ENCODE peak calls at places on chromosomes 4 and X, in four cellular contexts. L is hypothalamus, P is HEK293T, N is A172. Y is an unnamed sample.

GRCh38 chr4:12486995-12487394 is 997.1 kb downstream of the RAB28 start:
- DNase-seq in L (no peak), P (no peak), N (no peak), Y (no peak)

GRCh38 chrX:2487366-2487765 is 13.4 kb downstream of the DHRSX start:
- DNase-seq in L (no peak), P (no peak), N (no peak), Y (no peak)

GRCh38 chrX:20742106-20742505 is 475.4 kb upstream of the RPS6KA3 start:
- DNase-seq in L (no peak), P (no peak), N (no peak), Y (no peak)

GRCh38 chr4:98996056-98996941 is 778 bp downstream of the METAP1 start:
- DNase-seq in L (no peak), P (peak; percentile 25), N (peak; percentile 22), Y (peak; percentile 3)

GRCh38 chr4:131427000-131427399 is 1722.1 kb upstream of the PCDH10 start:
- DNase-seq in L (no peak), P (no peak), N (peak; percentile 3), Y (no peak)

GRCh38 chr4:4919926-4920325 is 60.5 kb downstream of the MSX1 start:
- DNase-seq in L (no peak), P (no peak), N (peak; percentile 4), Y (peak; percentile 11)

GRCh38 chrX:65772842-65773241 is 105.4 kb downstream of the MSN start:
- DNase-seq in L (no peak), P (no peak), N (no peak), Y (no peak)

GRCh38 chrX:97482901-97483300 is 599.2 kb downstream of the RPA4 start:
- DNase-seq in L (no peak), P (no peak), N (no peak), Y (no peak)

GRCh38 chr4:145851516-145852201 is 87.0 kb downstream of the ZNF827 start:
- DNase-seq in L (no peak), P (no peak), N (no peak), Y (no peak)

GRCh38 chr4:73776363-73776762 is 36.0 kb downstream of the CXCL8 start:
- DNase-seq in L (no peak), P (no peak), N (peak; percentile 3), Y (peak; percentile 39)

GRCh38 chrX:106921637-106922036 is 1.4 kb downstream of the CLDN2 start:
- DNase-seq in L (no peak), P (no peak), N (no peak), Y (no peak)

GRCh38 chrX:9522756-9523155 is 57.9 kb downstream of the TBL1X start:
- DNase-seq in L (no peak), P (no peak), N (no peak), Y (no peak)

GRCh38 chr4:159029481-159029880 is 73.4 kb upstream of the RAPGEF2 start:
- DNase-seq in L (no peak), P (no peak), N (no peak), Y (no peak)